ENCODE peak calls at places on chromosomes 11 and 22, in four cellular contexts. One of them, this sample, is unnamed.

GRCh38 chr22:27452245-27452644 is 349.3 kb downstream of the MN1 start:
- DNase-seq in lower lobe of right lung: no peak
- DNase-seq in adrenal gland: no peak
- DNase-seq in endodermal cell: no peak
- DNase-seq in this sample: no peak

GRCh38 chr11:11444027-11444799 is 91.2 kb upstream of the CSNK2A3 start:
- DNase-seq in adrenal gland: no peak
- DNase-seq in lower lobe of right lung: no peak
- DNase-seq in endodermal cell: no peak
- DNase-seq in this sample: no peak

GRCh38 chr11:82907376-82907775 is 5.8 kb downstream of the DDIAS start:
- DNase-seq in endodermal cell: no peak
- DNase-seq in adrenal gland: no peak
- DNase-seq in lower lobe of right lung: peak; percentile 57
- DNase-seq in this sample: no peak

GRCh38 chr22:28442951-28443876 is 236.4 kb downstream of the TTC28 start:
- DNase-seq in endodermal cell: peak; percentile 87
- DNase-seq in lower lobe of right lung: peak; percentile 63
- DNase-seq in adrenal gland: peak; percentile 64
- DNase-seq in this sample: peak; percentile 53

GRCh38 chr11:16759857-16760256 is 21.4 kb downstream of the C11orf58 start:
- DNase-seq in lower lobe of right lung: no peak
- DNase-seq in adrenal gland: no peak
- DNase-seq in endodermal cell: no peak
- DNase-seq in this sample: no peak

GRCh38 chr11:27397619-27398412 is 34.8 kb upstream of the CCDC34 start:
- DNase-seq in adrenal gland: no peak
- DNase-seq in endodermal cell: no peak
- DNase-seq in lower lobe of right lung: no peak
- DNase-seq in this sample: no peak

GRCh38 chr11:126543691-126544090 is 188.2 kb downstream of the ST3GAL4 start:
- DNase-seq in adrenal gland: peak; percentile 42
- DNase-seq in endodermal cell: no peak
- DNase-seq in lower lobe of right lung: no peak
- DNase-seq in this sample: peak; percentile 13

GRCh38 chr11:104332110-104332509 is 168.2 kb upstream of the PDGFD start:
- DNase-seq in adrenal gland: no peak
- DNase-seq in lower lobe of right lung: no peak
- DNase-seq in endodermal cell: peak; percentile 88
- DNase-seq in this sample: no peak

GRCh38 chr11:76736773-76737495 is 46.2 kb upstream of the TSKU start:
- DNase-seq in endodermal cell: no peak
- DNase-seq in adrenal gland: no peak
- DNase-seq in lower lobe of right lung: no peak
- DNase-seq in this sample: no peak

GRCh38 chr11:73649206-73649605 is 2.8 kb downstream of the PLEKHB1 start:
- DNase-seq in lower lobe of right lung: no peak
- DNase-seq in endodermal cell: no peak
- DNase-seq in adrenal gland: no peak
- DNase-seq in this sample: no peak

GRCh38 chr11:101030015-101030414 is 99.6 kb downstream of the PGR start:
- DNase-seq in endodermal cell: no peak
- DNase-seq in lower lobe of right lung: no peak
- DNase-seq in adrenal gland: no peak
- DNase-seq in this sample: no peak

GRCh38 chr22:19853058-19853878 is 1.4 kb downstream of the GNB1L start:
- DNase-seq in lower lobe of right lung: no peak
- DNase-seq in endodermal cell: no peak
- DNase-seq in adrenal gland: peak; percentile 23
- DNase-seq in this sample: no peak

GRCh38 chr11:84720706-84721402 is 906.3 kb downstream of the DLG2 start:
- DNase-seq in lower lobe of right lung: peak; percentile 51
- DNase-seq in endodermal cell: peak; percentile 85
- DNase-seq in adrenal gland: peak; percentile 22
- DNase-seq in this sample: peak; percentile 77

DNA sequence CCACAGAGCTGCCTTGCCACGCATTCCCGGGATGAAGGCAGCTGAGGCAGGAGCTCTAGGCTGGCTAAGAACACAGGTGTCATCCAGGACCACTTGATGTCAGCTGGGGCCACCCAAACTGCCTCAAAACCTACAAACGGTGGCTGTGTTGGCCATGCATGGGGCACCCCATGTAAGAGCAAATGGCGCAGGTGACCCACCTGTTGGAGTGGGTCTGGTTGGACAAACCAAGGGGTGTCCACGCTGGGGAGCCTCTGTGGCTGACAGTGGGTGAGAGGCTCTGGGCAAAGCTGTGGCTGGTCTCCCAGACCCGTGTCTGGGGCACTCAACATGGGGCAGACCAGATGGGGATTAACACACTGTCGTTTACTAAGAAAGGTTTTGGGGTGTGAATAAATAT is 19.0 kb upstream of the SYT8 start:
- DNase-seq in lower lobe of right lung: no peak
- DNase-seq in endodermal cell: no peak
- DNase-seq in adrenal gland: no peak
- DNase-seq in this sample: no peak
- TF ChIP-seq CTCF in lower lobe of right lung: no peak
- TF ChIP-seq CTCF in endodermal cell: no peak
- TF ChIP-seq CTCF in adrenal gland: no peak
- TF ChIP-seq CTCF in this sample: no peak

GRCh38 chr22:24516301-24516737 is 21.2 kb downstream of the UPB1 start:
- DNase-seq in lower lobe of right lung: no peak
- DNase-seq in adrenal gland: no peak
- DNase-seq in endodermal cell: no peak
- DNase-seq in this sample: no peak

GRCh38 chr22:24518228-24518627 is 23.1 kb downstream of the UPB1 start:
- DNase-seq in adrenal gland: no peak
- DNase-seq in endodermal cell: no peak
- DNase-seq in lower lobe of right lung: no peak
- DNase-seq in this sample: no peak

GRCh38 chr22:24518774-24519485 is 23.8 kb downstream of the UPB1 start:
- DNase-seq in lower lobe of right lung: no peak
- DNase-seq in adrenal gland: no peak
- DNase-seq in endodermal cell: no peak
- DNase-seq in this sample: no peak

GRCh38 chr22:24515025-24515338 is 19.9 kb downstream of the UPB1 start:
- DNase-seq in endodermal cell: no peak
- DNase-seq in adrenal gland: no peak
- DNase-seq in lower lobe of right lung: no peak
- DNase-seq in this sample: no peak

GRCh38 chr22:24517446-24517845 is 22.3 kb downstream of the UPB1 start:
- DNase-seq in adrenal gland: no peak
- DNase-seq in endodermal cell: no peak
- DNase-seq in lower lobe of right lung: no peak
- DNase-seq in this sample: no peak
- H3K4me1 ChIP-seq in adrenal gland: no peaks in the 10 kb centered on the region
- H3K4me1 ChIP-seq in endodermal cell: peaks cover 20% of the 10 kb centered on the region
- H3K4me1 ChIP-seq in lower lobe of right lung: peaks cover 20% of the 10 kb centered on the region
- H3K4me1 ChIP-seq in this sample: peaks cover 10% of the 10 kb centered on the region

GRCh38 chr11:87142594-87142993 is 104.9 kb downstream of the TMEM135 start:
- DNase-seq in lower lobe of right lung: no peak
- DNase-seq in adrenal gland: no peak
- DNase-seq in endodermal cell: no peak
- DNase-seq in this sample: no peak
- H3K4me3 ChIP-seq in lower lobe of right lung: no peak overlapping the region
- H3K4me3 ChIP-seq in adrenal gland: no peak overlapping the region
- H3K4me3 ChIP-seq in endodermal cell: no peak overlapping the region
- H3K4me3 ChIP-seq in this sample: no peak overlapping the region

GRCh38 chr11:6812391-6813005 is 13.0 kb upstream of the OR6A2 start:
- DNase-seq in adrenal gland: no peak
- DNase-seq in endodermal cell: peak; percentile 74
- DNase-seq in lower lobe of right lung: no peak
- DNase-seq in this sample: no peak
- TF ChIP-seq CTCF in adrenal gland: peak; percentile 58
- TF ChIP-seq CTCF in endodermal cell: peak; percentile 91
- TF ChIP-seq CTCF in lower lobe of right lung: peak; percentile 84
- TF ChIP-seq CTCF in this sample: peak; percentile 85

DNA sequence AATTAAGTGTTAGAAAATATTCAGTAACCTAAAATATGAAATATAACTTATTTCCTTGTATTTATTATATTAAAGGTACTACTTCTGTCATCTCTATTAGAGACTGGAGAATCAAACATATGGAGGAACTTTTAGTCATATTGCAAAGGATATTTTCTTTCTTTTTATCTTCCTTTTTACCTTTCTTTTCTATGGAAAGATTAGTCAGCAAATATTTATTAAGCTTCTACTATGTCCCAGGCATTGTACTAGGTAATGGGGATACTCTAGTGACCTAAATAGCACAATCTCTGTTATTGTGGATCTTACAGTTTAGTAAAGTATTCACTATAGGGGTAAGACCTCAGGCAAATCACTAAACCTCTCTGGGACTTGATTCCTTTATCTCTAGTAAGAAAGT is 18.3 kb downstream of the SIK2 start:
- DNase-seq in lower lobe of right lung: no peak
- DNase-seq in adrenal gland: no peak
- DNase-seq in endodermal cell: no peak
- DNase-seq in this sample: no peak
- H3K4me1 ChIP-seq in lower lobe of right lung: no peaks in the 10 kb centered on the region
- H3K4me1 ChIP-seq in adrenal gland: no peaks in the 10 kb centered on the region
- H3K4me1 ChIP-seq in endodermal cell: no peaks in the 10 kb centered on the region
- H3K4me1 ChIP-seq in this sample: peaks cover 9% of the 10 kb centered on the region